ENCODE peak calls at places on chromosomes 16 and 17, in seven cellular contexts. One of them, this sample, is unnamed.
A peak's percentile ranks its signal among the peaks of the same experiment; 100 is the strongest.

GRCh38 chr17:15263206-15263579 is 1.9 kb downstream of the PMP22 start:
- DNase-seq in mesenchymal stem cell: peak; percentile 80
- DNase-seq in mesendoderm: peak; percentile 76
- DNase-seq in H1: no peak
- DNase-seq in IMR-90: peak; percentile 73
- DNase-seq in H9: no peak
- DNase-seq in trophoblast cell: peak; percentile 63
- DNase-seq in this sample: peak; percentile 33

GRCh38 chr16:78446486-78446885 is 347.0 kb downstream of the WWOX start:
- DNase-seq in mesenchymal stem cell: no peak
- DNase-seq in mesendoderm: no peak
- DNase-seq in H1: no peak
- DNase-seq in IMR-90: no peak
- DNase-seq in H9: no peak
- DNase-seq in trophoblast cell: no peak
- DNase-seq in this sample: no peak

GRCh38 chr17:82867763-82868325 is 28.0 kb upstream of the ZNF750 start:
- DNase-seq in mesenchymal stem cell: no peak
- DNase-seq in mesendoderm: no peak
- DNase-seq in H1: no peak
- DNase-seq in IMR-90: no peak
- DNase-seq in H9: no peak
- DNase-seq in trophoblast cell: no peak
- DNase-seq in this sample: no peak

GRCh38 chr17:14301761-14302401 is 1.0 kb downstream of the HS3ST3B1 start:
- DNase-seq in mesenchymal stem cell: peak; percentile 75
- DNase-seq in mesendoderm: no peak
- DNase-seq in H1: no peak
- DNase-seq in IMR-90: peak; percentile 48
- DNase-seq in H9: peak; percentile 52
- DNase-seq in trophoblast cell: peak; percentile 55
- DNase-seq in this sample: no peak

GRCh38 chr17:51869387-51869786 is 289.1 kb downstream of the CA10 start:
- DNase-seq in mesenchymal stem cell: peak; percentile 1
- DNase-seq in mesendoderm: peak; percentile 71
- DNase-seq in H1: no peak
- DNase-seq in IMR-90: no peak
- DNase-seq in H9: peak; percentile 54
- DNase-seq in trophoblast cell: peak; percentile 68
- DNase-seq in this sample: peak; percentile 73

GRCh38 chr16:87853411-87854052 is 15.8 kb downstream of the SLC7A5 start:
- DNase-seq in mesenchymal stem cell: peak; percentile 94
- DNase-seq in mesendoderm: peak; percentile 96
- DNase-seq in H1: peak; percentile 65
- DNase-seq in IMR-90: peak; percentile 90
- DNase-seq in H9: peak; percentile 88
- DNase-seq in trophoblast cell: peak; percentile 94
- DNase-seq in this sample: peak; percentile 61

GRCh38 chr17:38797091-38797490 is 2.3 kb downstream of the PIP4K2B start:
- DNase-seq in mesenchymal stem cell: peak; percentile 59
- DNase-seq in mesendoderm: no peak
- DNase-seq in H1: no peak
- DNase-seq in IMR-90: peak; percentile 55
- DNase-seq in H9: no peak
- DNase-seq in trophoblast cell: no peak
- DNase-seq in this sample: no peak

GRCh38 chr16:57519796-57520360 is 16.5 kb downstream of the CCDC102A start:
- DNase-seq in mesenchymal stem cell: peak; percentile 71
- DNase-seq in mesendoderm: peak; percentile 78
- DNase-seq in H1: no peak
- DNase-seq in IMR-90: peak; percentile 52
- DNase-seq in H9: peak; percentile 82
- DNase-seq in trophoblast cell: peak; percentile 83
- DNase-seq in this sample: no peak

GRCh38 chr16:11495066-11495407 is 91.7 kb downstream of the LITAF start:
- DNase-seq in mesenchymal stem cell: no peak
- DNase-seq in mesendoderm: no peak
- DNase-seq in H1: no peak
- DNase-seq in IMR-90: no peak
- DNase-seq in H9: no peak
- DNase-seq in trophoblast cell: no peak
- DNase-seq in this sample: no peak

GRCh38 chr17:47212458-47212857 is 3.3 kb downstream of the MYL4 start:
- DNase-seq in mesenchymal stem cell: no peak
- DNase-seq in mesendoderm: no peak
- DNase-seq in H1: no peak
- DNase-seq in IMR-90: no peak
- DNase-seq in H9: no peak
- DNase-seq in trophoblast cell: no peak
- DNase-seq in this sample: no peak

GRCh38 chr17:53687324-53687723 is 135.4 kb upstream of the KIF2B start:
- DNase-seq in mesenchymal stem cell: no peak
- DNase-seq in mesendoderm: no peak
- DNase-seq in H1: no peak
- DNase-seq in IMR-90: no peak
- DNase-seq in H9: peak; percentile 29
- DNase-seq in trophoblast cell: no peak
- DNase-seq in this sample: no peak

GRCh38 chr17:56269998-56270397 is 116.7 kb downstream of the ANKFN1 start:
- DNase-seq in mesenchymal stem cell: no peak
- DNase-seq in mesendoderm: no peak
- DNase-seq in H1: no peak
- DNase-seq in IMR-90: no peak
- DNase-seq in H9: no peak
- DNase-seq in trophoblast cell: no peak
- DNase-seq in this sample: no peak

GRCh38 chr17:39763046-39763800 is 25.5 kb downstream of the GRB7 start:
- DNase-seq in mesenchymal stem cell: no peak
- DNase-seq in mesendoderm: no peak
- DNase-seq in H1: no peak
- DNase-seq in IMR-90: peak; percentile 35
- DNase-seq in H9: no peak
- DNase-seq in trophoblast cell: no peak
- DNase-seq in this sample: no peak

GRCh38 chr17:82843904-82844640 is 4.2 kb upstream of the ZNF750 start:
- DNase-seq in mesenchymal stem cell: no peak
- DNase-seq in mesendoderm: no peak
- DNase-seq in H1: no peak
- DNase-seq in IMR-90: no peak
- DNase-seq in H9: no peak
- DNase-seq in trophoblast cell: no peak
- DNase-seq in this sample: no peak

GRCh38 chr17:80256034-80256350 is 4.7 kb upstream of the RNF213 start:
- DNase-seq in mesenchymal stem cell: no peak
- DNase-seq in mesendoderm: no peak
- DNase-seq in H1: no peak
- DNase-seq in IMR-90: no peak
- DNase-seq in H9: no peak
- DNase-seq in trophoblast cell: no peak
- DNase-seq in this sample: no peak

DNA sequence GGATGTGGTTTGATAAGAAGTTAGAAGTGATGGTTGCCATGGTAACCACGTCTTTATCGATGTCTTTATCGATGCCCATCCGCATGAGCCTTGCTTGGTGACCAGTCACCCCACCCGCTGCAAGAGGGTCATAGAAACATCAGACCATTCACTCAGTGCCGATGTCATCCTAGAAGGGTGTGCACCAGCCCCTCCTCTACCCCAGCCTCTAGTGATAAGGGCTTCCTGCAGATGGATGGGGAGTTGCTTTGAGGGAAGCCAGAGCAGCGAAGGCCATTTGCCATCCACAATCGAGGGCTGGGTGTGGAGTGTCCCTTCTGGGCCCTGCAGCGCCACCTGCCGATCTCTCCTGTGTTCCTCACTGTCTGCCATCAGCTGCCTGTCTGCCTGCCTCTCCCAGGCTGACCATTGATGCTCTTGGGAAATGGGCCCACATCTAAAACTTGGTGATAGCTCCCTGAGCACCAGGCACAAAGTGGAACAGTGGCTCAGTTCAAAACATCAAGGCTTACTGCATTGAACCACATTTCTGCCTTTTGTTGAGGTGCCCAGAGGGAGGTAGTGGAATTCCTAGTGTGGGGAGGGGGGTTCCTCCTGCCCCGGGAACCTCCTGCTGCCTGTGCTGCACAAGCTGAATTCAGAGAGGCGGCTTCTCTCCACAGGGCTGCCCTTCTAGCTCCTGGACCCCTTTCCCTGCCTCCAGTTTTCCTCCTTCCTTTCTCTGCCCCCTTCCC is 8.9 kb downstream of the CALB2 start:
- DNase-seq in mesenchymal stem cell: peak; percentile 46
- DNase-seq in mesendoderm: peak; percentile 95
- DNase-seq in H1: peak; percentile 67
- DNase-seq in IMR-90: peak; percentile 21
- DNase-seq in H9: peak; percentile 91
- DNase-seq in trophoblast cell: peak; percentile 69
- DNase-seq in this sample: peak; percentile 60
- H3K4ac ChIP-seq in mesenchymal stem cell: no peak overlapping the region
- H3K4ac ChIP-seq in mesendoderm: no peak overlapping the region
- H3K4ac ChIP-seq in H1: no peak overlapping the region
- H3K4ac ChIP-seq in IMR-90: no peak overlapping the region
- H3K4ac ChIP-seq in H9: no peak overlapping the region
- H3K4ac ChIP-seq in trophoblast cell: no peak overlapping the region
- H3K4ac ChIP-seq in this sample: no peak overlapping the region

GRCh38 chr16:8505327-8505991 is 84.9 kb downstream of the TMEM114 start:
- DNase-seq in mesenchymal stem cell: no peak
- DNase-seq in mesendoderm: peak; percentile 43
- DNase-seq in H1: no peak
- DNase-seq in IMR-90: no peak
- DNase-seq in H9: no peak
- DNase-seq in trophoblast cell: no peak
- DNase-seq in this sample: no peak
- H3K4ac ChIP-seq in mesenchymal stem cell: no peak overlapping the region
- H3K4ac ChIP-seq in mesendoderm: no peak overlapping the region
- H3K4ac ChIP-seq in H1: no peak overlapping the region
- H3K4ac ChIP-seq in IMR-90: no peak overlapping the region
- H3K4ac ChIP-seq in H9: no peak overlapping the region
- H3K4ac ChIP-seq in trophoblast cell: no peak overlapping the region
- H3K4ac ChIP-seq in this sample: no peak overlapping the region

GRCh38 chr17:81524865-81525159 is 3.4 kb upstream of the FSCN2 start:
- DNase-seq in mesenchymal stem cell: no peak
- DNase-seq in mesendoderm: no peak
- DNase-seq in H1: no peak
- DNase-seq in IMR-90: no peak
- DNase-seq in H9: no peak
- DNase-seq in trophoblast cell: no peak
- DNase-seq in this sample: no peak

GRCh38 chr17:81522491-81523125 is 5.6 kb upstream of the FSCN2 start:
- DNase-seq in mesenchymal stem cell: no peak
- DNase-seq in mesendoderm: no peak
- DNase-seq in H1: no peak
- DNase-seq in IMR-90: no peak
- DNase-seq in H9: no peak
- DNase-seq in trophoblast cell: no peak
- DNase-seq in this sample: no peak

GRCh38 chr17:81523139-81524062 is 4.8 kb upstream of the FSCN2 start:
- DNase-seq in mesenchymal stem cell: peak; percentile 56
- DNase-seq in mesendoderm: peak; percentile 93
- DNase-seq in H1: no peak
- DNase-seq in IMR-90: peak; percentile 21
- DNase-seq in H9: peak; percentile 89
- DNase-seq in trophoblast cell: no peak
- DNase-seq in this sample: peak; percentile 70

GRCh38 chr17:81526662-81527571 is 1.3 kb upstream of the FSCN2 start:
- DNase-seq in mesenchymal stem cell: no peak
- DNase-seq in mesendoderm: no peak
- DNase-seq in H1: no peak
- DNase-seq in IMR-90: no peak
- DNase-seq in H9: no peak
- DNase-seq in trophoblast cell: no peak
- DNase-seq in this sample: no peak

DNA sequence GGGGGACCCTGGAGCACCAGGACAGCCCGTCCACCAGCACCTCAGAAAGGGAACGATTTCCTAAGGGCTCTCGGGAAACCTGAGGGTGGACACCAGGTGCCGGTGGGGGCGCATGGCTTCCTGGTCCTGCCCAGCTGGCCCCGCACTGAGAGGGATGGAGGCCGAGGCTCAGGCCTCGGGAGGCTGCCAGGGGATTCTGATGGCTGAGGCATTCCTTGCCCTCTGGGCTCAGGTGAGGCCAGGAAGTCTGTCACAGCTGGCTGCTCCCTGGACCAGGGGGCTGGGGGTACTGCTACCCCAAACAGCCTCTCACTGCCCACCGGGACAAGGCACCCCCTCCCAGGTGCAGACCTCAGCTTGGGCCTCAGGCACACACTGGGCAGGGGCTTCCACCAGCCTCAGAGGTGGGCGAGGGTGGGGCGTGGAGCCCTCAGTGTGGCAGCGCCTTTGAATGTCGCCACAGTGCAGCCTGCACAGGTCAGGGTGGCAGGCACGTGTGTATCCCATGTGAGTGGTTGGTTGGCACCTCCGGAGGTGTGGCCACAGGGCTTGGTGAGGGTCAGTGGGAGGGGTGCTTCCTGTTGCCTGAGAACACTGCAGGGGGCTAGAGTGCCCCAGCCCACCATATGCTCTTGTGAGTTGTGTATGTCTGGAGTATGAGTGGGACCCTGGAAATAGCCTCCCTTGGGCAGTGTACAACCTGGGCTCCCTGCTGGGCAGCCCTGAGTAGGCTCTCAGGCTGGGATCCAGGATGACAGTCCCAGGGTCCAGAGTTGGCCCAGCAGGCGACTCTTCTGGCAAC is 3.9 kb upstream of the FSCN2 start:
- DNase-seq in mesenchymal stem cell: no peak
- DNase-seq in mesendoderm: no peak
- DNase-seq in H1: no peak
- DNase-seq in IMR-90: no peak
- DNase-seq in H9: no peak
- DNase-seq in trophoblast cell: no peak
- DNase-seq in this sample: no peak
- H3K4ac ChIP-seq in mesenchymal stem cell: no peak overlapping the region
- H3K4ac ChIP-seq in mesendoderm: no peak overlapping the region
- H3K4ac ChIP-seq in H1: no peak overlapping the region
- H3K4ac ChIP-seq in IMR-90: no peak overlapping the region
- H3K4ac ChIP-seq in H9: no peak overlapping the region
- H3K4ac ChIP-seq in trophoblast cell: no peak overlapping the region
- H3K4ac ChIP-seq in this sample: peak overlapping the region; percentile 97

DNA sequence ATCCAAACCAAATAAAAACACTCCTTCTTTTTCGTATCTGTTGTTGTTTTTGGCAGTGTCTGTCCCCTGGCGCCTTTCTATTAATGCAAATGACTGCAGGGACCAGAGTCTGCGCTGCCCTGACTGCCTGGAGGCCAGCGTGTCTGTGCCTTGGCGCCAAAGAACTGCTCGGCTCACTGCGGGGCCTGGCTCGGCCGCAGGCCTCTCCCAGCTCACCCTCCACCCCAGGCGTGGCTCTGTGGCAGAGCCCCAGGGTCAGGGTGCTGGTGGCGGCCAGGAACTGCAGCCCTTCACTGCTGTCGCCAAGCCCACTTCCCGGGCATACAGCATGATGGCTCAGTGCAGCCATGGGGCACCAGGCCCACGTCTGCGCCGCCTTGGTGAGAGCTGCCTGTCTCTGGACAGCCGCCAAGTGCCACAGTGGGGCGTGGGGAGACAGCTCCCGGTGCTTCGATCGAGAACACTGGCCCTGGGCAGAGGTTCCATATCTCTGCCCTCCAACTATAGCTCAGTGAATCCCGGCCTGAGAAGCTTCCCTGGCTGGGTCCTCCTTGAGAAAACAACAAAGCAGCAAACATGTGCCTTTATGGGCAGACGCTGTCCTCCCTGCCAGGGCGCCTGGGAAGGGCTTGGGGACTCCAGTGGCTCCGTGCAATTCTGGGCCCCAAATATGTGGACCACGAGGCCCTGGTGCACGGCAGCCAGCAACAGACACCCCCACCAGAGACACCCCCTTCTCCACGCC is 11.1 kb downstream of the CANT1 start:
- DNase-seq in mesenchymal stem cell: no peak
- DNase-seq in mesendoderm: no peak
- DNase-seq in H1: no peak
- DNase-seq in IMR-90: no peak
- DNase-seq in H9: no peak
- DNase-seq in trophoblast cell: no peak
- DNase-seq in this sample: no peak
- H3K4ac ChIP-seq in mesenchymal stem cell: no peak overlapping the region
- H3K4ac ChIP-seq in mesendoderm: no peak overlapping the region
- H3K4ac ChIP-seq in H1: no peak overlapping the region
- H3K4ac ChIP-seq in IMR-90: no peak overlapping the region
- H3K4ac ChIP-seq in H9: no peak overlapping the region
- H3K4ac ChIP-seq in trophoblast cell: no peak overlapping the region
- H3K4ac ChIP-seq in this sample: no peak overlapping the region

This sample was measured in neuronal stem cell.